ENCODE peak calls at places on chromosomes 2 and 18, in six cellular contexts. W is activated effector memory CD4-positive, alpha-beta T cell treated with Interleukin-2 at 50 U/mL for 16 hours; V is T-helper 9 cell; Q is right cardiac atrium; O is GM23338; J is T-helper 1 cell. Y is an unnamed sample.

GRCh38 chr2:64634338-64635267 is 19.1 kb downstream of the SERTAD2 start:
- DNase-seq in J (no peak), W (no peak), O (no peak), Q (no peak), V (no peak), Y (no peak)

GRCh38 chr2:109438773-109439191 is 175.0 kb downstream of the SEPTIN10 start:
- DNase-seq in Q (peak; percentile 44), V (no peak), J (no peak), W (no peak), O (no peak), Y (no peak)

GRCh38 chr2:202494300-202494699 is 118.2 kb downstream of the BMPR2 start:
- DNase-seq in W (no peak), V (no peak), O (peak; percentile 21), Q (no peak), J (no peak), Y (no peak)

GRCh38 chr2:141379965-141380624 is 750.7 kb downstream of the LRP1B start:
- DNase-seq in Q (no peak), V (no peak), J (no peak), W (no peak), O (no peak), Y (no peak)

GRCh38 chr2:179749210-179749609 is 112.2 kb downstream of the ZNF385B start:
- DNase-seq in W (no peak), O (no peak), J (no peak), V (no peak), Q (no peak), Y (no peak)

GRCh38 chr2:47592381-47592780 is 189.4 kb downstream of the MSH2 start:
- DNase-seq in V (no peak), O (no peak), W (no peak), Q (no peak), J (no peak), Y (no peak)

GRCh38 chr2:98869868-98870267 is 66.2 kb downstream of the CRACDL start:
- DNase-seq in W (no peak), O (no peak), J (no peak), Q (no peak), V (no peak), Y (no peak)

GRCh38 chr2:30232027-30232800 is 880 bp downstream of the LBH start:
- DNase-seq in V (peak; percentile 77), W (peak; percentile 71), J (peak; percentile 77), Q (peak; percentile 59), O (peak; percentile 93), Y (peak; percentile 76)

GRCh38 chr2:96554293-96555145 is 18.0 kb downstream of the ARID5A start:
- DNase-seq in W (peak; percentile 50), O (peak; percentile 80), J (peak; percentile 60), Q (peak; percentile 71), V (peak; percentile 65), Y (peak; percentile 66)

GRCh38 chr2:155733091-155733870 is 599.2 kb downstream of the NR4A2 start:
- DNase-seq in O (no peak), Q (no peak), W (no peak), J (no peak), V (no peak), Y (no peak)

GRCh38 chr18:51890762-51891161 is 449.2 kb upstream of the DCC start:
- DNase-seq in V (no peak), Q (no peak), W (no peak), J (no peak), O (no peak), Y (no peak)

GRCh38 chr2:1995086-1995485 is 250.8 kb upstream of the PXDN start:
- DNase-seq in V (no peak), O (no peak), Q (no peak), W (no peak), J (no peak), Y (no peak)

GRCh38 chr18:55317832-55318231 is 270.2 kb downstream of the TCF4 start:
- DNase-seq in O (no peak), J (no peak), Q (no peak), V (no peak), W (no peak), Y (no peak)

GRCh38 chr2:94956797-94957391 is 68.6 kb upstream of the MAL start:
- DNase-seq in O (peak; percentile 67), W (peak; percentile 8), Q (no peak), J (peak; percentile 18), V (peak; percentile 12), Y (no peak)

GRCh38 chr2:98911126-98911375 is 25.0 kb downstream of the CRACDL start:
- DNase-seq in Q (no peak), J (no peak), W (no peak), V (no peak), O (no peak), Y (no peak)

GRCh38 chr2:169716229-169716886 is 17.3 kb upstream of the KLHL23 start:
- DNase-seq in Q (no peak), J (no peak), O (no peak), V (no peak), W (no peak), Y (no peak)

GRCh38 chr2:130963849-130964793 is 127.4 kb downstream of the ARHGEF4 start:
- DNase-seq in O (peak; percentile 92), V (no peak), Q (no peak), W (no peak), J (no peak), Y (no peak)

GRCh38 chr18:21741511-21742322 is 1.1 kb downstream of the MIB1 start:
- DNase-seq in J (peak; percentile 11), Q (peak; percentile 51), V (peak; percentile 23), O (peak; percentile 37), W (no peak), Y (no peak)

GRCh38 chr2:220795705-220796104 is 776.4 kb downstream of the EPHA4 start:
- DNase-seq in V (no peak), Q (no peak), J (no peak), W (no peak), O (no peak), Y (no peak)

GRCh38 chr2:151051584-151052220 is 210.0 kb downstream of the RBM43 start:
- DNase-seq in O (peak; percentile 66), Q (no peak), W (no peak), V (no peak), J (peak; percentile 3), Y (no peak)

GRCh38 chr18:55243255-55243654 is 284.0 kb upstream of the CCDC68 start:
- DNase-seq in V (no peak), Q (no peak), J (no peak), W (no peak), O (no peak), Y (no peak)

GRCh38 chr18:6843308-6843707 is 113.8 kb downstream of the ARHGAP28 start:
- DNase-seq in J (no peak), Q (no peak), V (no peak), O (no peak), W (no peak), Y (no peak)

GRCh38 chr2:45789317-45789716 is 137.8 kb downstream of the PRKCE start:
- DNase-seq in V (no peak), O (no peak), J (no peak), Q (no peak), W (no peak), Y (no peak)

GRCh38 chr2:151576080-151576479 is 158.2 kb downstream of the NEB start:
- DNase-seq in W (no peak), V (no peak), Q (no peak), O (no peak), J (no peak), Y (no peak)

GRCh38 chr2:128317186-128317897 is 1.3 kb downstream of the HS6ST1 start:
- DNase-seq in W (no peak), J (no peak), O (peak; percentile 64), Q (peak; percentile 16), V (no peak), Y (peak; percentile 22)

GRCh38 chr2:239302083-239302807 is 98.6 kb downstream of the HDAC4 start:
- DNase-seq in J (no peak), O (no peak), V (no peak), Q (no peak), W (no peak), Y (no peak)

GRCh38 chr2:61151434-61151833 is 10.6 kb upstream of the C2orf74 start:
- DNase-seq in W (no peak), O (no peak), J (no peak), Q (no peak), V (no peak), Y (no peak)

GRCh38 chr2:8412586-8412985 is 269.3 kb upstream of the ID2 start:
- DNase-seq in W (no peak), O (peak; percentile 5), Q (peak; percentile 83), V (no peak), J (no peak), Y (no peak)

GRCh38 chr18:74788657-74789056 is 191.0 kb downstream of the ZNF407 start:
- DNase-seq in Q (no peak), W (no peak), V (no peak), O (no peak), J (no peak), Y (no peak)

GRCh38 chr2:8685697-8686358 is 4.0 kb downstream of the ID2 start:
- DNase-seq in V (peak; percentile 82), O (peak; percentile 61), J (peak; percentile 67), W (peak; percentile 73), Q (peak; percentile 66), Y (peak; percentile 86)

GRCh38 chr2:72762276-72762675 is 63.6 kb downstream of the EXOC6B start:
- DNase-seq in V (no peak), J (no peak), Q (no peak), W (no peak), O (no peak), Y (no peak)

GRCh38 chr2:70029814-70030409 is 57.4 kb upstream of the PCBP1 start:
- DNase-seq in O (peak; percentile 80), V (no peak), J (no peak), Q (peak; percentile 71), W (no peak), Y (no peak)

GRCh38 chr2:2870106-2870505 is 507.5 kb downstream of the EIPR1 start:
- DNase-seq in W (no peak), Q (no peak), O (no peak), V (no peak), J (no peak), Y (no peak)

GRCh38 chr2:221463235-221463896 is 108.7 kb downstream of the EPHA4 start:
- DNase-seq in V (no peak), W (no peak), Q (no peak), J (no peak), O (no peak), Y (no peak)

GRCh38 chr2:179031731-179032408 is 18.1 kb downstream of the CCDC141 start:
- DNase-seq in O (peak; percentile 17), Q (no peak), J (peak; percentile 6), V (no peak), W (no peak), Y (no peak)

GRCh38 chr2:54830546-54830945 is 107.1 kb downstream of the EML6 start:
- DNase-seq in V (no peak), Q (no peak), W (no peak), J (no peak), O (no peak), Y (no peak)

GRCh38 chr2:240167588-240167880 is 27.1 kb upstream of the OTOS start:
- DNase-seq in W (no peak), V (no peak), O (no peak), Q (no peak), J (no peak), Y (no peak)

GRCh38 chr2:235533616-235534385 is 40.0 kb downstream of the AGAP1 start:
- DNase-seq in J (no peak), W (no peak), O (no peak), Q (no peak), V (no peak), Y (no peak)